ENCODE peak calls at places on chromosomes 3 and 15, in seven cellular contexts. One of them, this sample, is unnamed.

GRCh38 chr3:153069598-153069997 is 92.4 kb upstream of the RAP2B start:
- DNase-seq in OCI-LY7: no peak
- DNase-seq in cardiac muscle cell: peak; percentile 15
- DNase-seq in HepG2: no peak
- DNase-seq in GM23338: no peak
- DNase-seq in upper lobe of right lung: no peak
- DNase-seq in hepatocyte: no peak
- DNase-seq in this sample: no peak

GRCh38 chr15:43423793-43424192 is 52.9 kb downstream of the TUBGCP4 start:
- DNase-seq in upper lobe of right lung: no peak
- DNase-seq in cardiac muscle cell: no peak
- DNase-seq in OCI-LY7: no peak
- DNase-seq in hepatocyte: no peak
- DNase-seq in HepG2: no peak
- DNase-seq in GM23338: no peak
- DNase-seq in this sample: no peak

GRCh38 chr3:74529145-74529544 is 85.3 kb downstream of the CNTN3 start:
- DNase-seq in cardiac muscle cell: no peak
- DNase-seq in GM23338: no peak
- DNase-seq in hepatocyte: no peak
- DNase-seq in HepG2: no peak
- DNase-seq in upper lobe of right lung: no peak
- DNase-seq in OCI-LY7: no peak
- DNase-seq in this sample: no peak

GRCh38 chr3:86702381-86702958 is 288.5 kb downstream of the VGLL3 start:
- DNase-seq in upper lobe of right lung: no peak
- DNase-seq in cardiac muscle cell: peak; percentile 0
- DNase-seq in HepG2: no peak
- DNase-seq in GM23338: peak; percentile 23
- DNase-seq in hepatocyte: no peak
- DNase-seq in OCI-LY7: peak; percentile 4
- DNase-seq in this sample: no peak

GRCh38 chr15:25408929-25409328 is 29.9 kb downstream of the UBE3A start:
- DNase-seq in OCI-LY7: no peak
- DNase-seq in GM23338: no peak
- DNase-seq in upper lobe of right lung: no peak
- DNase-seq in hepatocyte: no peak
- DNase-seq in cardiac muscle cell: no peak
- DNase-seq in HepG2: no peak
- DNase-seq in this sample: no peak

GRCh38 chr3:58357402-58357801 is 24.7 kb downstream of the PXK start:
- DNase-seq in upper lobe of right lung: no peak
- DNase-seq in GM23338: no peak
- DNase-seq in cardiac muscle cell: no peak
- DNase-seq in OCI-LY7: no peak
- DNase-seq in hepatocyte: no peak
- DNase-seq in HepG2: no peak
- DNase-seq in this sample: no peak

GRCh38 chr15:63481105-63481810 is 23.1 kb upstream of the USP3 start:
- DNase-seq in HepG2: no peak
- DNase-seq in hepatocyte: no peak
- DNase-seq in OCI-LY7: no peak
- DNase-seq in GM23338: no peak
- DNase-seq in cardiac muscle cell: no peak
- DNase-seq in upper lobe of right lung: no peak
- DNase-seq in this sample: no peak

GRCh38 chr3:60746690-60747416 is 504.4 kb downstream of the FHIT start:
- DNase-seq in OCI-LY7: no peak
- DNase-seq in hepatocyte: no peak
- DNase-seq in cardiac muscle cell: no peak
- DNase-seq in upper lobe of right lung: no peak
- DNase-seq in HepG2: no peak
- DNase-seq in GM23338: no peak
- DNase-seq in this sample: no peak

GRCh38 chr3:171264758-171265157 is 195.4 kb downstream of the TNIK start:
- DNase-seq in OCI-LY7: no peak
- DNase-seq in GM23338: no peak
- DNase-seq in upper lobe of right lung: no peak
- DNase-seq in hepatocyte: no peak
- DNase-seq in cardiac muscle cell: no peak
- DNase-seq in HepG2: no peak
- DNase-seq in this sample: no peak

GRCh38 chr3:188954590-188955208 is 217.1 kb upstream of the TPRG1 start:
- DNase-seq in upper lobe of right lung: peak; percentile 83
- DNase-seq in OCI-LY7: peak; percentile 84
- DNase-seq in cardiac muscle cell: peak; percentile 95
- DNase-seq in GM23338: peak; percentile 90
- DNase-seq in hepatocyte: peak; percentile 92
- DNase-seq in HepG2: peak; percentile 68
- DNase-seq in this sample: peak; percentile 84

GRCh38 chr3:58688563-58688962 is 22.0 kb upstream of the FAM3D start:
- DNase-seq in OCI-LY7: no peak
- DNase-seq in hepatocyte: peak; percentile 21
- DNase-seq in GM23338: no peak
- DNase-seq in cardiac muscle cell: no peak
- DNase-seq in HepG2: no peak
- DNase-seq in upper lobe of right lung: no peak
- DNase-seq in this sample: no peak

DNA sequence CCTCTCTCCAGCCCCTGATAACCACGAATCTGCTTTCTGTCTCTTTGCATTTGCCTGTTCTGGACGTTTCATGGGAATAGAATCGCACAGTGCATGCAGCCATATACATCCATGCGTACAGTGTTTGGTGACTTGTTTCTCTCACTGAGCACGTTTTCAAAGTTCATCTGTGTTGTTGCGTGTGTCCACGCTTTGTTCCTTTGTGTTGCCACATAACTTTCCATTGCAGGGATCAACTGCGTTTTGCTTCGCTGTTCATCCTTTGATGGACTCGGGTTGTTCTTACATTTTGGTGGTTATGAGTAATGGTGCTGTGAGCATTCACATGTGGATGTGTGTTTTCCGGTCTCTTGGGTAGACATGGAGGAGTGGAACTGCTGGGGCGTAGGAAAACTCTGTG is 56.4 kb upstream of the TAMM41 start:
- DNase-seq in OCI-LY7: no peak
- DNase-seq in HepG2: no peak
- DNase-seq in GM23338: no peak
- DNase-seq in upper lobe of right lung: no peak
- DNase-seq in cardiac muscle cell: no peak
- DNase-seq in hepatocyte: no peak
- DNase-seq in this sample: no peak
- H3K27ac ChIP-seq in OCI-LY7: no peak overlapping the region
- H3K27ac ChIP-seq in HepG2: no peak overlapping the region
- H3K27ac ChIP-seq in GM23338: no peak overlapping the region
- H3K27ac ChIP-seq in upper lobe of right lung: no peak overlapping the region
- H3K27ac ChIP-seq in cardiac muscle cell: no peak overlapping the region
- H3K27ac ChIP-seq in hepatocyte: no peak overlapping the region
- H3K27ac ChIP-seq in this sample: no peak overlapping the region

DNA sequence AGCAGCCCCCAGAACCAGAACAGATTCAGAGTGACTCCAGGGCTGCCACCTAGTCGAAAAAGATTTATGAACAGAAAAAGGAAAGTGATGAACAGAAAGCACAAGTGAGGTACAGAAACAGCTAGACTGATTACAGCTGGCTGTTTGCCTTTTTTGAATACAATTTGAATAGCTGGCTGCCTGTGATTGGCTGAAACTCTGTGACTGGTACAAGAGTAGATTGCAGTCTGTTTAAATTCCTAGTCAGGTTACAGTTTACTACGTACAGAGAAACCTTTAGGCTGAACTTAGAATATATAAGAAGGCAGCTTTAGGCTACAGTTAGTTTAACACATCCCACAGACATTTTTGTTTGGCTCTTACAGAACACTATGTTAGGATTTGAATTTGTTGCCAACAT is 10.0 kb downstream of the CCDC13 start:
- DNase-seq in HepG2: no peak
- DNase-seq in upper lobe of right lung: no peak
- DNase-seq in cardiac muscle cell: peak; percentile 59
- DNase-seq in hepatocyte: no peak
- DNase-seq in OCI-LY7: peak; percentile 2
- DNase-seq in GM23338: no peak
- DNase-seq in this sample: no peak
- H3K4me1 ChIP-seq in HepG2: peaks cover 36% of the 10 kb centered on the region
- H3K4me1 ChIP-seq in upper lobe of right lung: peaks cover 21% of the 10 kb centered on the region
- H3K4me1 ChIP-seq in cardiac muscle cell: no peaks in the 10 kb centered on the region
- H3K4me1 ChIP-seq in hepatocyte: peaks cover 8% of the 10 kb centered on the region
- H3K4me1 ChIP-seq in OCI-LY7: no peaks in the 10 kb centered on the region
- H3K4me1 ChIP-seq in GM23338: peaks cover 7% of the 10 kb centered on the region
- H3K4me1 ChIP-seq in this sample: peaks cover 32% of the 10 kb centered on the region

GRCh38 chr15:88181613-88182012 is 74.9 kb downstream of the NTRK3 start:
- DNase-seq in upper lobe of right lung: no peak
- DNase-seq in HepG2: no peak
- DNase-seq in cardiac muscle cell: no peak
- DNase-seq in GM23338: no peak
- DNase-seq in OCI-LY7: no peak
- DNase-seq in hepatocyte: no peak
- DNase-seq in this sample: no peak
- TF ChIP-seq CTCF in upper lobe of right lung: no peak
- TF ChIP-seq CTCF in HepG2: no peak
- TF ChIP-seq CTCF in cardiac muscle cell: no peak
- TF ChIP-seq CTCF in GM23338: no peak
- TF ChIP-seq CTCF in OCI-LY7: no peak
- TF ChIP-seq CTCF in hepatocyte: no peak
- TF ChIP-seq CTCF in this sample: no peak

DNA sequence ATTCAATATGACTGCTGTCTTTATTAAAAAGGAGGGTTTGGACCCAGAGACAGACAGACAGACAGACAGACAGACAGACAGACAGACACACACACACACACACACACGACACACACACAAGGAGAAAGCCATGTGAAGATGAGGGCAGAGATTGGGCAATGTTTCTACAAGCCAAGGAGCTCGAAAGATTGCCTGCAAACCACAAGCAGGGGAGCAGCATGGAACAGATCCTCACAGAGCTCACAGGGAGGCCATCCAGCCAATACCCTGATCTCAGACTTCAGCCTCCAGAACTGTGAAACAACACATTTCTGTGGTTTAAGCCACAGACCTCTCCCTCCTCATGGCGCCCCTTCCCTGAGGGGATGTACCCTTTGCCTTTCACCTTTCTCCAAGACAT is 35.8 kb upstream of the ABHD2 start:
- DNase-seq in upper lobe of right lung: no peak
- DNase-seq in cardiac muscle cell: peak; percentile 96
- DNase-seq in hepatocyte: no peak
- DNase-seq in HepG2: no peak
- DNase-seq in GM23338: no peak
- DNase-seq in OCI-LY7: no peak
- DNase-seq in this sample: no peak
- H3K27ac ChIP-seq in upper lobe of right lung: no peak overlapping the region
- H3K27ac ChIP-seq in cardiac muscle cell: no peak overlapping the region
- H3K27ac ChIP-seq in hepatocyte: no peak overlapping the region
- H3K27ac ChIP-seq in HepG2: no peak overlapping the region
- H3K27ac ChIP-seq in GM23338: no peak overlapping the region
- H3K27ac ChIP-seq in OCI-LY7: no peak overlapping the region
- H3K27ac ChIP-seq in this sample: no peak overlapping the region